ENCODE peak calls at places on chromosomes 6 and 20, in four cellular contexts. One of them, this sample, is unnamed.

GRCh38 chr6:23003671-23004598 is 434.6 kb downstream of the HDGFL1 start:
- DNase-seq in NCI-H460: no peak
- DNase-seq in iPS-NIHi11: no peak
- DNase-seq in EL: peak; percentile 75
- DNase-seq in this sample: no peak

GRCh38 chr20:4726710-4727391 is 5.1 kb downstream of the PRND start:
- DNase-seq in NCI-H460: no peak
- DNase-seq in iPS-NIHi11: no peak
- DNase-seq in EL: peak; percentile 72
- DNase-seq in this sample: no peak

GRCh38 chr6:68197356-68197755 is 437.7 kb upstream of the ADGRB3 start:
- DNase-seq in NCI-H460: no peak
- DNase-seq in EL: no peak
- DNase-seq in iPS-NIHi11: no peak
- DNase-seq in this sample: no peak

GRCh38 chr6:3410385-3411360 is 46.2 kb downstream of the SLC22A23 start:
- DNase-seq in NCI-H460: peak; percentile 49
- DNase-seq in EL: peak; percentile 63
- DNase-seq in iPS-NIHi11: peak; percentile 83
- DNase-seq in this sample: peak; percentile 57

GRCh38 chr20:48198951-48199431 is 413.7 kb upstream of the SULF2 start:
- DNase-seq in iPS-NIHi11: no peak
- DNase-seq in NCI-H460: no peak
- DNase-seq in EL: no peak
- DNase-seq in this sample: no peak

GRCh38 chr20:63366658-63367360 is 5.7 kb upstream of the CHRNA4 start:
- DNase-seq in NCI-H460: no peak
- DNase-seq in EL: no peak
- DNase-seq in iPS-NIHi11: no peak
- DNase-seq in this sample: no peak

GRCh38 chr6:32867559-32868256 is 13.7 kb downstream of the PSMB9 start:
- DNase-seq in NCI-H460: no peak
- DNase-seq in EL: no peak
- DNase-seq in iPS-NIHi11: no peak
- DNase-seq in this sample: no peak

GRCh38 chr6:128725271-128726233 is 157.4 kb upstream of the LAMA2 start:
- DNase-seq in iPS-NIHi11: peak; percentile 37
- DNase-seq in NCI-H460: peak; percentile 13
- DNase-seq in EL: peak; percentile 47
- DNase-seq in this sample: no peak

GRCh38 chr6:3022765-3023662 is 23.3 kb downstream of the NQO2 start:
- DNase-seq in iPS-NIHi11: peak; percentile 48
- DNase-seq in EL: peak; percentile 29
- DNase-seq in NCI-H460: no peak
- DNase-seq in this sample: no peak

GRCh38 chr6:69973763-69974162 is 107.4 kb downstream of the COL19A1 start:
- DNase-seq in EL: no peak
- DNase-seq in NCI-H460: no peak
- DNase-seq in iPS-NIHi11: no peak
- DNase-seq in this sample: no peak

GRCh38 chr20:8435251-8436035 is 303.4 kb downstream of the PLCB1 start:
- DNase-seq in iPS-NIHi11: no peak
- DNase-seq in NCI-H460: no peak
- DNase-seq in EL: no peak
- DNase-seq in this sample: no peak

GRCh38 chr20:50111120-50111828 is 1.7 kb downstream of the UBE2V1 start:
- DNase-seq in iPS-NIHi11: no peak
- DNase-seq in EL: peak; percentile 83
- DNase-seq in NCI-H460: no peak
- DNase-seq in this sample: no peak

GRCh38 chr6:30357678-30358339 is 12.9 kb downstream of the RPP21 start:
- DNase-seq in EL: peak; percentile 79
- DNase-seq in NCI-H460: peak; percentile 34
- DNase-seq in iPS-NIHi11: peak; percentile 82
- DNase-seq in this sample: peak; percentile 69

GRCh38 chr6:33088258-33088930 is 12.6 kb downstream of the HLA-DPB1 start:
- DNase-seq in iPS-NIHi11: no peak
- DNase-seq in NCI-H460: no peak
- DNase-seq in EL: no peak
- DNase-seq in this sample: no peak

GRCh38 chr6:169959129-169960002 is 207.9 kb downstream of the ERMARD start:
- DNase-seq in NCI-H460: no peak
- DNase-seq in iPS-NIHi11: no peak
- DNase-seq in EL: no peak
- DNase-seq in this sample: no peak

GRCh38 chr6:3706547-3707467 is 44.7 kb downstream of the PXDC1 start:
- DNase-seq in NCI-H460: no peak
- DNase-seq in EL: no peak
- DNase-seq in iPS-NIHi11: no peak
- DNase-seq in this sample: no peak

GRCh38 chr6:26251354-26252081 is 113.5 kb upstream of the BTN3A2 start:
- DNase-seq in iPS-NIHi11: no peak
- DNase-seq in EL: peak; percentile 96
- DNase-seq in NCI-H460: peak; percentile 89
- DNase-seq in this sample: peak; percentile 90

GRCh38 chr6:26307830-26308229 is 57.2 kb upstream of the BTN3A2 start:
- DNase-seq in EL: peak; percentile 50
- DNase-seq in NCI-H460: no peak
- DNase-seq in iPS-NIHi11: no peak
- DNase-seq in this sample: no peak

GRCh38 chr6:153503810-153504209 is 372.7 kb upstream of the RGS17 start:
- DNase-seq in iPS-NIHi11: peak; percentile 18
- DNase-seq in NCI-H460: no peak
- DNase-seq in EL: no peak
- DNase-seq in this sample: peak; percentile 42

GRCh38 chr20:478010-478948 is 15.9 kb upstream of the TBC1D20 start:
- DNase-seq in NCI-H460: no peak
- DNase-seq in EL: peak; percentile 50
- DNase-seq in iPS-NIHi11: no peak
- DNase-seq in this sample: no peak

GRCh38 chr20:60214901-60215522 is 256.8 kb downstream of the CDH26 start:
- DNase-seq in EL: no peak
- DNase-seq in iPS-NIHi11: no peak
- DNase-seq in NCI-H460: no peak
- DNase-seq in this sample: no peak

GRCh38 chr20:8940311-8940710 is 128.6 kb upstream of the PLCB4 start:
- DNase-seq in EL: no peak
- DNase-seq in NCI-H460: no peak
- DNase-seq in iPS-NIHi11: no peak
- DNase-seq in this sample: no peak

GRCh38 chr20:6081236-6081635 is 27.4 kb upstream of the LRRN4 start:
- DNase-seq in iPS-NIHi11: no peak
- DNase-seq in NCI-H460: no peak
- DNase-seq in EL: peak; percentile 50
- DNase-seq in this sample: no peak

GRCh38 chr6:150053450-150053849 is 15.5 kb downstream of the ULBP3 start:
- DNase-seq in EL: no peak
- DNase-seq in NCI-H460: no peak
- DNase-seq in iPS-NIHi11: no peak
- DNase-seq in this sample: no peak

GRCh38 chr6:14584450-14584849 is 466.9 kb downstream of the CD83 start:
- DNase-seq in NCI-H460: no peak
- DNase-seq in iPS-NIHi11: no peak
- DNase-seq in EL: no peak
- DNase-seq in this sample: no peak

GRCh38 chr20:50726955-50727791 is 4.2 kb upstream of the PARD6B start:
- DNase-seq in EL: no peak
- DNase-seq in iPS-NIHi11: no peak
- DNase-seq in NCI-H460: no peak
- DNase-seq in this sample: no peak

GRCh38 chr20:57470666-57471495 is 54.1 kb downstream of the CTCFL start:
- DNase-seq in NCI-H460: no peak
- DNase-seq in iPS-NIHi11: no peak
- DNase-seq in EL: no peak
- DNase-seq in this sample: no peak

GRCh38 chr6:116406678-116407345 is 36.1 kb downstream of the DSE start:
- DNase-seq in iPS-NIHi11: no peak
- DNase-seq in NCI-H460: no peak
- DNase-seq in EL: peak; percentile 61
- DNase-seq in this sample: no peak

GRCh38 chr20:21498646-21499045 is 15.2 kb downstream of the NKX2-2 start:
- DNase-seq in EL: no peak
- DNase-seq in iPS-NIHi11: no peak
- DNase-seq in NCI-H460: no peak
- DNase-seq in this sample: no peak

GRCh38 chr6:79687759-79688158 is 56.6 kb downstream of the SH3BGRL2 start:
- DNase-seq in iPS-NIHi11: no peak
- DNase-seq in NCI-H460: no peak
- DNase-seq in EL: no peak
- DNase-seq in this sample: no peak

GRCh38 chr6:25457519-25457918 is 178.3 kb downstream of the CARMIL1 start:
- DNase-seq in iPS-NIHi11: no peak
- DNase-seq in EL: no peak
- DNase-seq in NCI-H460: no peak
- DNase-seq in this sample: no peak

GRCh38 chr6:5412017-5412416 is 150.7 kb downstream of the FARS2 start:
- DNase-seq in iPS-NIHi11: peak; percentile 30
- DNase-seq in EL: no peak
- DNase-seq in NCI-H460: no peak
- DNase-seq in this sample: no peak